ENCODE peak calls at places on chromosomes 5 and 9, in six cellular contexts. Q is colonic mucosa, P is breast epithelium, R is heart right ventricle, H is uterus, U is mucosa of descending colon. S is an unnamed sample.

GRCh38 chr5:113047733-113048652 is 71.4 kb downstream of the DCP2 start:
- DNase-seq in Q (no peak), P (no peak), R (no peak), H (no peak), U (no peak), S (no peak)

GRCh38 chr9:13816837-13817236 is 497.1 kb downstream of the NFIB start:
- DNase-seq in Q (no peak), P (no peak), R (no peak), H (no peak), U (no peak), S (no peak)

GRCh38 chr9:94600258-94600657 is 6.6 kb upstream of the FBP2 start:
- DNase-seq in Q (peak; percentile 67), P (no peak), R (no peak), H (no peak), U (peak; percentile 72), S (no peak)

GRCh38 chr9:114450833-114451706 is 54.2 kb downstream of the WHRN start:
- DNase-seq in Q (no peak), P (no peak), R (no peak), H (no peak), U (no peak), S (no peak)

GRCh38 chr5:54186912-54187445 is 123.4 kb downstream of the ARL15 start:
- DNase-seq in Q (no peak), P (no peak), R (peak; percentile 23), H (no peak), U (no peak), S (no peak)

GRCh38 chr5:60350794-60351193 is 349.2 kb downstream of the DEPDC1B start:
- DNase-seq in Q (peak; percentile 27), P (no peak), R (no peak), H (no peak), U (no peak), S (no peak)

GRCh38 chr5:10583663-10584572 is 20.0 kb downstream of the ANKRD33B start:
- DNase-seq in Q (no peak), P (no peak), R (no peak), H (no peak), U (no peak), S (no peak)

GRCh38 chr5:156815988-156816599 is 34.0 kb upstream of the PPP1R2B start:
- DNase-seq in Q (peak; percentile 25), P (no peak), R (no peak), H (no peak), U (no peak), S (no peak)

GRCh38 chr5:138967806-138968448 is 92.8 kb upstream of the LRRTM2 start:
- DNase-seq in Q (peak; percentile 94), P (no peak), R (no peak), H (no peak), U (peak; percentile 84), S (no peak)

GRCh38 chr5:59709833-59710232 is 183.7 kb downstream of the PDE4D start:
- DNase-seq in Q (no peak), P (no peak), R (no peak), H (no peak), U (no peak), S (no peak)

GRCh38 chr9:38009035-38009501 is 60.0 kb downstream of the SHB start:
- DNase-seq in Q (no peak), P (no peak), R (no peak), H (no peak), U (no peak), S (no peak)

GRCh38 chr5:6435356-6435755 is 13.3 kb upstream of the UBE2QL1 start:
- DNase-seq in Q (no peak), P (no peak), R (no peak), H (no peak), U (peak; percentile 37), S (peak; percentile 55)

DNA sequence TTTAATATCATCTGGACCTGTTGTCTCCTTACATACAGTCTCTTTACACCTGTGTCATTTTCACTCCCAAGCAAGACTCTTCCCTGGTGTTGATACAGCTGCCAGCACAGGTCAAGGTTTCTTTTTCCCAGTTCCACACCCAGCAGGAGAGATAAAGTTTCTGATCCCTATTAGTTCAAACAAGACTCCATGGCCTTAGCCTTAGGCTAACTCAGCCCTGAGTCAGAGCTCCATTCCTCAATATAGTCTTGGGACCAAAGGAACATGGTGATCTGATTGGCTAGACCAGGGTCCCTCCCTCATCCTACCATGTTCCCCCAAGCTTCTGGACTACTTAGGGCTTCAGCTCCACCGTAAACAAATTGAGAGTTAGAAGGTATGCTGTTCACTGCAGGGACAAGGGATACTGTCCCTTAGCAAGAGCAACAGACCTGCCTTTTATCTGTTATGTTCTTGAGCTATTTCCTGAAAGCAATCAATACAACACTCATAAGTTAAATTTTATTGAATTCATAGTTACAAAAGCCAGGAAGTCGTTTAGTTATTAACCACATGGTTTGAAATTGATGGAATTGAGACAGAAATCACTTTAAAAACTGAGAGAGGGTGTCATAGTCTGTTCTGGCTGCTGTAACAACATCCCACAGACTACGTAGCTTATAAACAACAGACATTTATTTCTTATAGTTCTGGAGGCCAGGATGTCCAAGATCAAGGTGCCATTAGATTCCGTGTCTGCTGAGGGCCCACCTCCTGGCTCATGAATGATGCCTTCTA is 20.5 kb downstream of the SLC1A1 start:
- DNase-seq in Q (no peak), P (no peak), R (no peak), H (no peak), U (no peak), S (no peak)
- H3K9me3 ChIP-seq in Q (no peaks in the 10 kb centered on the region), P (no peaks in the 10 kb centered on the region), R (no peaks in the 10 kb centered on the region), H (no peaks in the 10 kb centered on the region), U (no peaks in the 10 kb centered on the region), S (no peaks in the 10 kb centered on the region)

DNA sequence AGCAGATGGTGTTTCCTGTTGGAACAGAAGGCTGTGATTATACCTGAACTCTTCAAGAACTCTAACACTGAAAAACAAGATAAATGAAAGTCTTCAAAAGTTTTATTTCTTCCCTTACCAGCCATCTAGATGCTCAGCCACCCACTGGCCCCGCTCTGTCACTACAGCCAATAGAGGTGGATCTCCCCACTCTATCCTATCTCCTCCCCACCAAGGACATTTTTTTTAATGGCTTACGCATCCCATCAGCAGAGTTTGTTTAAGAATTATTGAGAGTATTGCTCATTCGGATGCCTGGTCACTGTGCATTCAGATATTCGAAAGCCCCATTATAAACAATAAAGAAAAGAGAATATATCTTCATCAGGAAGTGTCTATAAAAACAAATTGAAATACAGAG is 159.4 kb downstream of the RASEF start:
- DNase-seq in Q (no peak), P (no peak), R (no peak), H (no peak), U (no peak), S (no peak)
- TF ChIP-seq CTCF in Q (no peak), P (no peak), R (no peak), H (no peak), U (no peak), S (no peak)

DNA sequence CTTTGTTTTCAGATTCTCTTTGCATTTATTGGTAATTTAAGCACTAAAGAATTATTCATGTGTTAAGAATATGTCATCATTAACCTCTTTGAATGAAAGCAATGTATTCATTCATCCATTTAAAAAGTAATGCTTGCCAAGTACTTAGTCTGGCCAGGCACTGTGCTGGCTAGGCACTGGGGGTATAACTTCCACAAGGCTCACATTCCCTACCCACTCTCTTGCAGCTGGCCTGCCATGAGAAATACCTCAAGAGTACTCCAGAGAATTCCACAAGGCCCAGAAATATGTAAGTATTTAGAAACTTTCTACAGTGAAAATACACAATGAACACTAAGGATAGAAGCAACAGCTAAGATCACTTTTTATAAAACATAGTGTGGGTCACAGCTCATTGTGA is 25.4 kb downstream of the ZNF300 start:
- DNase-seq in Q (no peak), P (no peak), R (no peak), H (no peak), U (no peak), S (no peak)
- H3K9me3 ChIP-seq in Q (no peaks in the 10 kb centered on the region), P (peaks cover 86% of the 10 kb centered on the region), R (peaks cover 94% of the 10 kb centered on the region), H (no peaks in the 10 kb centered on the region), U (peaks cover 18% of the 10 kb centered on the region), S (no peaks in the 10 kb centered on the region)

GRCh38 chr5:134526483-134527155 is 1.1 kb downstream of the JADE2 start:
- DNase-seq in Q (peak; percentile 87), P (peak; percentile 74), R (peak; percentile 84), H (peak; percentile 82), U (peak; percentile 90), S (no peak)
- TF ChIP-seq CTCF in Q (peak; percentile 67), P (no peak), R (peak; percentile 59), H (peak; percentile 27), U (peak; percentile 35), S (peak; percentile 45)

DNA sequence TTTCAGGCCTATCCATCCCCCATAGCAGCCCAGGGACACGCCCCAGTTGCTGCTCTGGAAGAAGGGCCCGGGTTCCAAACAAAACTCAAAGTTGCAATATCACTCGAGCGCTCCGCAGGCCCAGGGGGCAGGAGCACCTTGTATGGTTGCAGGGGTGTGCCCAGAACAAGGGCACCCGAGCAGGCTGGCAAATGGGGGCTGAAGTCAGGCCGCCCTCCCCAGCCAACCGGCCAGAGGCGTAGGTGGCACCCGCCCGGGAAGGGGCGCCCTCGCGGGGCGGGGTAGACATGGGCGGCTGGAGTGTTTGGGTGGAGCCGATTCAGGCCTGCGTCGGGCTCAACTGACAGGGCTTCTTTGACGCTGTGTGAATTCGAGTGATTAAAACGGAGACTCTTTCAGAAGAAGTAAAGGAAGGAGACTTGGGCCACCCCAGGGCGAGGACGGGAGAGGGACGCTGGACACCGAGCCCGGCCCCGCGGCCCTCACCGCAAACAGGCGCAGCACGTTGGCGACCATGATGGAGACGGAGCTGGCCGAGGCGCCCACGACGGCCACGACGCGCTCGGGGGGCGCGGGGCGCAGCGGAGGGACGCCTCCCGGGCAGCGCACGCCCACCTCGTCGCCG is 1.1 kb downstream of the GRM6 start:
- DNase-seq in Q (no peak), P (no peak), R (no peak), H (no peak), U (no peak), S (no peak)
- H3K9me3 ChIP-seq in Q (no peaks in the 10 kb centered on the region), P (peaks cover 37% of the 10 kb centered on the region), R (peaks cover 23% of the 10 kb centered on the region), H (no peaks in the 10 kb centered on the region), U (peaks cover 27% of the 10 kb centered on the region), S (no peaks in the 10 kb centered on the region)

GRCh38 chr5:128962211-128962610 is 3.1 kb upstream of the SLC27A6 start:
- DNase-seq in Q (no peak), P (no peak), R (no peak), H (no peak), U (no peak), S (no peak)

GRCh38 chr5:128966846-128967245 is 1.6 kb downstream of the SLC27A6 start:
- DNase-seq in Q (no peak), P (no peak), R (no peak), H (no peak), U (no peak), S (no peak)

GRCh38 chr5:128965011-128965637 is at the start of gene SLC27A6:
- DNase-seq in Q (peak; percentile 17), P (peak; percentile 35), R (peak; percentile 54), H (peak; percentile 14), U (no peak), S (no peak)

GRCh38 chr5:128965638-128966302 is 482 bp downstream of the SLC27A6 start:
- DNase-seq in Q (no peak), P (no peak), R (no peak), H (no peak), U (no peak), S (no peak)

DNA sequence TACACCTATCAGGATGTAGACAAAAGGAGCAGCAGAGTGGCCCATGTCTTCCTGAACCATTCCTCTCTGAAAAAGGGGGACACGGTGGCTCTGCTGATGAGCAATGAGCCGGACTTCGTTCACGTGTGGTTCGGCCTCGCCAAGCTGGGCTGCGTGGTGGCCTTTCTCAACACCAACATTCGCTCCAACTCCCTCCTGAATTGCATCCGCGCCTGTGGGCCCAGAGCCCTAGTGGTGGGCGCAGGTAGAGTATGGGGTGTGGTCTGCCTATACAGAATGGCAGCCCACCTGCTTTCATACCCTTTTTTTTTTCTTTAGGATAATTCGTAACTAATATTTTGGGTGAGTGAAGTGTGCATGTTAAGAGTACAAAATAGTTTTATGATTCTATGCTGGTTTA is 1.1 kb downstream of the SLC27A6 start:
- DNase-seq in Q (no peak), P (no peak), R (no peak), H (no peak), U (no peak), S (no peak)
- TF ChIP-seq CTCF in Q (no peak), P (no peak), R (peak; percentile 11), H (no peak), U (no peak), S (no peak)